ENCODE peak calls at places on chromosomes 12 and 14, in seven cellular contexts. K, M, Y, P, X, D and N are unnamed samples.

GRCh38 chr14:39140170-39140569 is 26.0 kb downstream of the GEMIN2 start:
- DNase-seq in K (no peak), M (no peak), Y (no peak), P (no peak), X (no peak), D (no peak), N (no peak)

GRCh38 chr12:12099102-12099501 is 28.4 kb downstream of the BCL2L14 start:
- DNase-seq in K (no peak), M (no peak), Y (no peak), P (peak; percentile 87), X (peak; percentile 73), D (no peak), N (no peak)

GRCh38 chr12:22981711-22982110 is 356.7 kb downstream of the ETNK1 start:
- DNase-seq in K (no peak), M (no peak), Y (no peak), P (no peak), X (no peak), D (no peak), N (no peak)

GRCh38 chr14:65095633-65096205 is 6.6 kb downstream of the MAX start:
- DNase-seq in K (no peak), M (no peak), Y (peak; percentile 56), P (peak; percentile 29), X (no peak), D (no peak), N (peak; percentile 72)

GRCh38 chr12:45660330-45660729 is 69.2 kb upstream of the ARID2 start:
- DNase-seq in K (no peak), M (no peak), Y (no peak), P (peak; percentile 39), X (no peak), D (no peak), N (peak; percentile 26)

GRCh38 chr14:30272848-30273563 is 286.0 kb upstream of the G2E3 start:
- DNase-seq in K (no peak), M (no peak), Y (no peak), P (no peak), X (no peak), D (no peak), N (no peak)

GRCh38 chr12:48078901-48079300 is 27.0 kb downstream of the SENP1 start:
- DNase-seq in K (no peak), M (no peak), Y (no peak), P (no peak), X (no peak), D (no peak), N (no peak)

GRCh38 chr12:129296636-129297035 is 443.4 kb downstream of the GLT1D1 start:
- DNase-seq in K (no peak), M (no peak), Y (no peak), P (no peak), X (no peak), D (no peak), N (no peak)

GRCh38 chr14:23154876-23155587 is 28.4 kb downstream of the SLC7A8 start:
- DNase-seq in K (no peak), M (no peak), Y (peak; percentile 61), P (peak; percentile 85), X (no peak), D (peak; percentile 95), N (peak; percentile 89)

GRCh38 chr14:26200675-26201074 is 397.2 kb downstream of the NOVA1 start:
- DNase-seq in K (no peak), M (no peak), Y (no peak), P (no peak), X (no peak), D (no peak), N (no peak)

GRCh38 chr12:79959484-79959883 is 24.6 kb upstream of the PPP1R12A start:
- DNase-seq in K (no peak), M (no peak), Y (no peak), P (no peak), X (no peak), D (no peak), N (no peak)

GRCh38 chr12:99752740-99753139 is 105.2 kb downstream of the GARIN6 start:
- DNase-seq in K (no peak), M (no peak), Y (no peak), P (no peak), X (no peak), D (no peak), N (no peak)

GRCh38 chr12:16605666-16606116 is 271 bp downstream of the LMO3 start:
- DNase-seq in K (no peak), M (peak; percentile 9), Y (no peak), P (peak; percentile 15), X (peak; percentile 20), D (no peak), N (no peak)

GRCh38 chr14:36859119-36859518 is 197.5 kb downstream of the PAX9 start:
- DNase-seq in K (no peak), M (no peak), Y (no peak), P (no peak), X (no peak), D (no peak), N (no peak)

GRCh38 chr12:304815-305214 is 42.2 kb upstream of the SLC6A13 start:
- DNase-seq in K (no peak), M (no peak), Y (no peak), P (no peak), X (no peak), D (no peak), N (no peak)

GRCh38 chr12:6069452-6070093 is 54.9 kb downstream of the VWF start:
- DNase-seq in K (no peak), M (no peak), Y (no peak), P (no peak), X (no peak), D (no peak), N (no peak)
- TF ChIP-seq POLR2AphosphoS5 in K (peak; percentile 30), M (no peak), Y (no peak), P (no peak), X (no peak), D (peak; percentile 50), N (peak; percentile 60)

GRCh38 chr14:102280376-102280962 is 24.5 kb downstream of the MOK start:
- DNase-seq in K (no peak), M (no peak), Y (no peak), P (no peak), X (no peak), D (no peak), N (no peak)

GRCh38 chr14:102279688-102280348 is 25.1 kb downstream of the MOK start:
- DNase-seq in K (no peak), M (peak; percentile 64), Y (no peak), P (no peak), X (no peak), D (no peak), N (no peak)

GRCh38 chr14:102279282-102279681 is 25.7 kb downstream of the MOK start:
- DNase-seq in K (no peak), M (no peak), Y (no peak), P (no peak), X (no peak), D (no peak), N (no peak)

GRCh38 chr14:102277874-102278630 is 26.9 kb downstream of the MOK start:
- DNase-seq in K (no peak), M (no peak), Y (no peak), P (no peak), X (no peak), D (no peak), N (no peak)

GRCh38 chr14:102278631-102278935 is 26.4 kb downstream of the MOK start:
- DNase-seq in K (no peak), M (no peak), Y (no peak), P (no peak), X (no peak), D (no peak), N (no peak)
- H3K4me3 ChIP-seq in K (no peak overlapping the region), M (no peak overlapping the region), Y (no peak overlapping the region), P (no peak overlapping the region), X (no peak overlapping the region), D (no peak overlapping the region), N (no peak overlapping the region)

GRCh38 chr14:60648934-60649814 is at the start of gene SIX1:
- DNase-seq in K (no peak), M (peak; percentile 77), Y (peak; percentile 48), P (peak; percentile 83), X (peak; percentile 88), D (no peak), N (peak; percentile 75)

GRCh38 chr14:60648169-60648933 is 926 bp downstream of the SIX1 start:
- DNase-seq in K (no peak), M (no peak), Y (no peak), P (no peak), X (peak; percentile 53), D (no peak), N (no peak)

GRCh38 chr14:60646202-60646886 is 2.9 kb downstream of the SIX1 start:
- DNase-seq in K (no peak), M (no peak), Y (no peak), P (no peak), X (no peak), D (no peak), N (no peak)

GRCh38 chr14:60647837-60648168 is 1.5 kb downstream of the SIX1 start:
- DNase-seq in K (no peak), M (no peak), Y (no peak), P (no peak), X (no peak), D (no peak), N (no peak)

GRCh38 chr14:60647081-60647836 is 2.0 kb downstream of the SIX1 start:
- DNase-seq in K (no peak), M (peak; percentile 32), Y (no peak), P (peak; percentile 51), X (no peak), D (no peak), N (no peak)
- TF ChIP-seq POLR2AphosphoS5 in K (peak; percentile 16), M (no peak), Y (no peak), P (no peak), X (peak; percentile 53), D (no peak), N (no peak)

GRCh38 chr14:69700609-69701008 is 66.3 kb upstream of the SRSF5 start:
- DNase-seq in K (no peak), M (no peak), Y (no peak), P (no peak), X (no peak), D (no peak), N (no peak)
- H3K4me3 ChIP-seq in K (no peak overlapping the region), M (no peak overlapping the region), Y (no peak overlapping the region), P (no peak overlapping the region), X (no peak overlapping the region), D (no peak overlapping the region), N (no peak overlapping the region)

GRCh38 chr12:26274441-26275312 is 79.3 kb downstream of the SSPN start:
- DNase-seq in K (no peak), M (peak; percentile 96), Y (peak; percentile 78), P (peak; percentile 98), X (peak; percentile 17), D (peak; percentile 96), N (peak; percentile 85)
- TF ChIP-seq POLR2AphosphoS5 in K (peak; percentile 85), M (no peak), Y (peak; percentile 84), P (peak; percentile 93), X (no peak), D (peak; percentile 82), N (peak; percentile 88)

GRCh38 chr12:123078531-123079123 is 72.3 kb downstream of the PITPNM2 start:
- DNase-seq in K (no peak), M (no peak), Y (no peak), P (no peak), X (no peak), D (no peak), N (no peak)
- H3K4me3 ChIP-seq in K (no peak overlapping the region), M (no peak overlapping the region), Y (no peak overlapping the region), P (no peak overlapping the region), X (no peak overlapping the region), D (no peak overlapping the region), N (no peak overlapping the region)

GRCh38 chr12:106080111-106080732 is 58.5 kb downstream of the NUAK1 start:
- DNase-seq in K (no peak), M (no peak), Y (no peak), P (peak; percentile 65), X (no peak), D (no peak), N (no peak)
- TF ChIP-seq POLR2AphosphoS5 in K (no peak), M (no peak), Y (no peak), P (no peak), X (no peak), D (no peak), N (no peak)

GRCh38 chr12:118357327-118358007 is 15.2 kb downstream of the TAOK3 start:
- DNase-seq in K (no peak), M (no peak), Y (peak; percentile 52), P (peak; percentile 70), X (peak; percentile 42), D (no peak), N (no peak)
- H3K4me3 ChIP-seq in K (no peak overlapping the region), M (no peak overlapping the region), Y (no peak overlapping the region), P (no peak overlapping the region), X (no peak overlapping the region), D (no peak overlapping the region), N (no peak overlapping the region)